ENCODE peak calls at places on chromosome 5, in nine cellular contexts. One of them, this sample, is unnamed.

GRCh38 chr5:135718151-135718550 is 116.3 kb upstream of the SLC25A48 start:
- DNase-seq in kidney epithelial cell: peak
- DNase-seq in foreskin melanocyte: no peak
- DNase-seq in glomerular endothelial cell: no peak
- DNase-seq in foreskin fibroblast: peak
- DNase-seq in HuH-7: no peak
- DNase-seq in EL: peak
- DNase-seq in HTR-8/SVneo: peak
- DNase-seq in nucleus accumbens: no peak
- DNase-seq in this sample: no peak

GRCh38 chr5:19608434-19608833 is 379.6 kb downstream of the CDH18 start:
- DNase-seq in kidney epithelial cell: no peak
- DNase-seq in foreskin melanocyte: no peak
- DNase-seq in glomerular endothelial cell: peak
- DNase-seq in foreskin fibroblast: no peak
- DNase-seq in HuH-7: no peak
- DNase-seq in EL: no peak
- DNase-seq in HTR-8/SVneo: peak
- DNase-seq in nucleus accumbens: no peak
- DNase-seq in this sample: no peak

GRCh38 chr5:93800988-93801811 is 59.8 kb upstream of the POU5F2 start:
- DNase-seq in kidney epithelial cell: no peak
- DNase-seq in foreskin melanocyte: peak
- DNase-seq in glomerular endothelial cell: peak
- DNase-seq in foreskin fibroblast: peak
- DNase-seq in HuH-7: no peak
- DNase-seq in EL: peak
- DNase-seq in HTR-8/SVneo: peak
- DNase-seq in nucleus accumbens: peak
- DNase-seq in this sample: peak

GRCh38 chr5:169071-169727 is 22.1 kb upstream of the LRRC14B start:
- DNase-seq in kidney epithelial cell: no peak
- DNase-seq in foreskin melanocyte: peak
- DNase-seq in glomerular endothelial cell: no peak
- DNase-seq in foreskin fibroblast: peak
- DNase-seq in HuH-7: no peak
- DNase-seq in EL: peak
- DNase-seq in HTR-8/SVneo: no peak
- DNase-seq in nucleus accumbens: no peak
- DNase-seq in this sample: no peak

GRCh38 chr5:13976867-13977479 is 32.5 kb upstream of the DNAH5 start:
- DNase-seq in kidney epithelial cell: no peak
- DNase-seq in foreskin melanocyte: no peak
- DNase-seq in glomerular endothelial cell: no peak
- DNase-seq in foreskin fibroblast: peak
- DNase-seq in HuH-7: peak
- DNase-seq in EL: peak
- DNase-seq in HTR-8/SVneo: peak
- DNase-seq in nucleus accumbens: no peak
- DNase-seq in this sample: no peak

GRCh38 chr5:180143656-180144364 is 65.2 kb downstream of the RASGEF1C start:
- DNase-seq in kidney epithelial cell: no peak
- DNase-seq in foreskin melanocyte: no peak
- DNase-seq in glomerular endothelial cell: no peak
- DNase-seq in foreskin fibroblast: no peak
- DNase-seq in HuH-7: no peak
- DNase-seq in EL: no peak
- DNase-seq in HTR-8/SVneo: no peak
- DNase-seq in nucleus accumbens: no peak
- DNase-seq in this sample: no peak

GRCh38 chr5:34447424-34447823 is 208.7 kb upstream of the RAI14 start:
- DNase-seq in kidney epithelial cell: no peak
- DNase-seq in foreskin melanocyte: no peak
- DNase-seq in glomerular endothelial cell: no peak
- DNase-seq in foreskin fibroblast: no peak
- DNase-seq in HuH-7: no peak
- DNase-seq in EL: no peak
- DNase-seq in HTR-8/SVneo: no peak
- DNase-seq in nucleus accumbens: no peak
- DNase-seq in this sample: no peak

GRCh38 chr5:143239877-143240518 is 163.5 kb downstream of the NR3C1 start:
- DNase-seq in kidney epithelial cell: no peak
- DNase-seq in foreskin melanocyte: no peak
- DNase-seq in glomerular endothelial cell: no peak
- DNase-seq in foreskin fibroblast: peak
- DNase-seq in HuH-7: no peak
- DNase-seq in EL: no peak
- DNase-seq in HTR-8/SVneo: no peak
- DNase-seq in nucleus accumbens: no peak
- DNase-seq in this sample: no peak

GRCh38 chr5:121144764-121145163 is 680.7 kb downstream of the PRR16 start:
- DNase-seq in kidney epithelial cell: no peak
- DNase-seq in foreskin melanocyte: no peak
- DNase-seq in glomerular endothelial cell: no peak
- DNase-seq in foreskin fibroblast: peak
- DNase-seq in HuH-7: peak
- DNase-seq in EL: peak
- DNase-seq in HTR-8/SVneo: no peak
- DNase-seq in nucleus accumbens: no peak
- DNase-seq in this sample: no peak

GRCh38 chr5:158265931-158266710 is 407.2 kb upstream of the CLINT1 start:
- DNase-seq in kidney epithelial cell: no peak
- DNase-seq in foreskin melanocyte: no peak
- DNase-seq in glomerular endothelial cell: no peak
- DNase-seq in foreskin fibroblast: no peak
- DNase-seq in HuH-7: no peak
- DNase-seq in EL: no peak
- DNase-seq in HTR-8/SVneo: no peak
- DNase-seq in nucleus accumbens: no peak
- DNase-seq in this sample: no peak

GRCh38 chr5:115961413-115962238 is 649 bp upstream of the LVRN start:
- DNase-seq in kidney epithelial cell: no peak
- DNase-seq in foreskin melanocyte: no peak
- DNase-seq in glomerular endothelial cell: no peak
- DNase-seq in foreskin fibroblast: peak
- DNase-seq in HuH-7: no peak
- DNase-seq in EL: peak
- DNase-seq in HTR-8/SVneo: no peak
- DNase-seq in nucleus accumbens: no peak
- DNase-seq in this sample: no peak

GRCh38 chr5:65037845-65038815 is 269.4 kb downstream of the CWC27 start:
- DNase-seq in kidney epithelial cell: no peak
- DNase-seq in foreskin melanocyte: no peak
- DNase-seq in glomerular endothelial cell: no peak
- DNase-seq in foreskin fibroblast: no peak
- DNase-seq in HuH-7: peak
- DNase-seq in EL: no peak
- DNase-seq in HTR-8/SVneo: peak
- DNase-seq in nucleus accumbens: no peak
- DNase-seq in this sample: no peak

GRCh38 chr5:2877520-2877919 is 126.0 kb upstream of the IRX2 start:
- DNase-seq in kidney epithelial cell: no peak
- DNase-seq in foreskin melanocyte: no peak
- DNase-seq in glomerular endothelial cell: no peak
- DNase-seq in foreskin fibroblast: no peak
- DNase-seq in HuH-7: no peak
- DNase-seq in EL: no peak
- DNase-seq in HTR-8/SVneo: no peak
- DNase-seq in nucleus accumbens: no peak
- DNase-seq in this sample: no peak

GRCh38 chr5:127723571-127723970 is 20.4 kb downstream of the CCDC192 start:
- DNase-seq in kidney epithelial cell: no peak
- DNase-seq in foreskin melanocyte: no peak
- DNase-seq in glomerular endothelial cell: peak
- DNase-seq in foreskin fibroblast: peak
- DNase-seq in HuH-7: no peak
- DNase-seq in EL: peak
- DNase-seq in HTR-8/SVneo: peak
- DNase-seq in nucleus accumbens: no peak
- DNase-seq in this sample: peak

GRCh38 chr5:172106511-172107356 is 81.3 kb downstream of the STK10 start:
- DNase-seq in kidney epithelial cell: no peak
- DNase-seq in foreskin melanocyte: peak
- DNase-seq in glomerular endothelial cell: no peak
- DNase-seq in foreskin fibroblast: peak
- DNase-seq in HuH-7: peak
- DNase-seq in EL: peak
- DNase-seq in HTR-8/SVneo: peak
- DNase-seq in nucleus accumbens: peak
- DNase-seq in this sample: no peak

GRCh38 chr5:10562202-10563131 is 1.4 kb upstream of the ANKRD33B start:
- DNase-seq in kidney epithelial cell: no peak
- DNase-seq in foreskin melanocyte: no peak
- DNase-seq in glomerular endothelial cell: no peak
- DNase-seq in foreskin fibroblast: no peak
- DNase-seq in HuH-7: no peak
- DNase-seq in EL: no peak
- DNase-seq in HTR-8/SVneo: no peak
- DNase-seq in nucleus accumbens: no peak
- DNase-seq in this sample: no peak

This sample was measured in GF-D8.